ENCODE peak calls at places on chromosomes 12 and 14, in ten cellular contexts. G is right atrium auricular region, H is foreskin fibroblast, C is pancreas, V is sigmoid colon, A is B cell, D is esophagus squamous epithelium, L is Panc1, Z is AG09309, E is GM20000. T is an unnamed sample.
A peak's percentile ranks its signal among the peaks of the same experiment; 100 is the strongest.

GRCh38 chr12:639566-639965 is 23.7 kb downstream of the NINJ2 start:
- DNase-seq in L (no peak), E (peak; percentile 65), C (no peak), D (no peak), H (no peak), V (no peak), Z (no peak), G (no peak), A (no peak), T (no peak)

GRCh38 chr14:85412756-85413155 is 117.2 kb upstream of the FLRT2 start:
- DNase-seq in G (no peak), A (no peak), E (no peak), D (no peak), H (no peak), Z (no peak), L (no peak), V (no peak), C (no peak), T (no peak)

GRCh38 chr12:2291182-2291832 is 238.5 kb downstream of the CACNA1C start:
- DNase-seq in G (no peak), H (peak; percentile 41), C (no peak), V (peak; percentile 60), Z (no peak), E (peak; percentile 80), A (peak; percentile 60), D (no peak), L (peak; percentile 39), T (no peak)

GRCh38 chr12:122087431-122088180 is 9.1 kb downstream of the MLXIP start:
- DNase-seq in G (no peak), V (peak; percentile 59), D (no peak), L (no peak), Z (no peak), A (no peak), C (no peak), H (no peak), E (no peak), T (no peak)

GRCh38 chr14:61934385-61934784 is 172.2 kb downstream of the SNAPC1 start:
- DNase-seq in G (no peak), H (peak; percentile 94), L (no peak), V (no peak), Z (peak; percentile 97), A (no peak), C (no peak), D (no peak), E (no peak), T (peak; percentile 68)

GRCh38 chr14:56810850-56811595 is 744 bp upstream of the OTX2 start:
- DNase-seq in G (no peak), H (no peak), A (no peak), E (no peak), D (no peak), L (no peak), V (no peak), Z (no peak), C (no peak), T (no peak)

GRCh38 chr12:66011731-66012130 is 118.8 kb downstream of the LLPH start:
- DNase-seq in V (no peak), G (no peak), D (no peak), E (no peak), H (peak; percentile 88), C (no peak), Z (no peak), L (no peak), A (no peak), T (no peak)

GRCh38 chr14:24279301-24280186 is 8.1 kb upstream of the RABGGTA start:
- DNase-seq in A (peak; percentile 74), E (peak; percentile 35), C (no peak), V (no peak), H (peak; percentile 62), G (no peak), Z (no peak), L (no peak), D (no peak), T (no peak)

GRCh38 chr12:18135509-18135908 is 45.5 kb upstream of the RERGL start:
- DNase-seq in D (no peak), G (no peak), L (no peak), C (no peak), Z (no peak), H (peak; percentile 22), V (no peak), E (no peak), A (no peak), T (no peak)

GRCh38 chr12:50220357-50221061 is 53.3 kb upstream of the CERS5 start:
- DNase-seq in D (no peak), G (no peak), C (no peak), V (no peak), L (no peak), E (peak; percentile 36), Z (peak; percentile 57), H (peak; percentile 75), A (no peak), T (no peak)

GRCh38 chr12:93823616-93824410 is 146.6 kb downstream of the CRADD start:
- DNase-seq in G (no peak), A (no peak), Z (no peak), E (no peak), C (no peak), H (peak; percentile 50), D (no peak), L (no peak), V (no peak), T (no peak)

GRCh38 chr14:44162197-44162596 is 344.9 kb downstream of the FSCB start:
- DNase-seq in G (no peak), C (no peak), L (no peak), A (no peak), E (no peak), Z (no peak), D (no peak), V (no peak), H (no peak), T (no peak)

GRCh38 chr12:99259040-99259934 is 388.3 kb upstream of the GARIN6 start:
- DNase-seq in G (no peak), Z (no peak), C (no peak), D (no peak), E (no peak), H (no peak), V (no peak), A (no peak), L (no peak), T (no peak)

GRCh38 chr12:105212431-105212830 is 23.5 kb downstream of the APPL2 start:
- DNase-seq in D (no peak), H (peak; percentile 83), C (no peak), Z (peak; percentile 82), V (no peak), G (no peak), A (no peak), E (no peak), L (no peak), T (no peak)

GRCh38 chr12:29287622-29288021 is 93.3 kb downstream of the ERGIC2 start:
- DNase-seq in G (no peak), H (no peak), Z (no peak), L (no peak), E (no peak), D (no peak), V (no peak), A (no peak), C (no peak), T (no peak)

GRCh38 chr12:28057856-28058615 is 85.5 kb upstream of the PTHLH start:
- DNase-seq in C (no peak), V (no peak), E (no peak), Z (peak; percentile 68), A (no peak), D (no peak), G (no peak), L (no peak), H (no peak), T (peak; percentile 86)

GRCh38 chr12:106980944-106981343 is 6.0 kb downstream of the MTERF2 start:
- DNase-seq in A (no peak), D (no peak), Z (no peak), H (no peak), G (no peak), E (no peak), V (no peak), C (no peak), L (no peak), T (no peak)

GRCh38 chr12:89333564-89334252 is 18.6 kb downstream of the DUSP6 start:
- DNase-seq in C (no peak), V (no peak), Z (no peak), A (no peak), L (no peak), D (no peak), G (no peak), E (no peak), H (no peak), T (no peak)

GRCh38 chr12:65302891-65303290 is 24.4 kb downstream of the MSRB3 start:
- DNase-seq in G (no peak), Z (no peak), H (no peak), V (no peak), L (no peak), D (no peak), A (no peak), C (no peak), E (no peak), T (no peak)

GRCh38 chr12:49089831-49090773 is 4.5 kb downstream of the DHH start:
- DNase-seq in C (no peak), A (peak; percentile 59), E (no peak), D (no peak), L (no peak), H (peak; percentile 71), G (no peak), Z (no peak), V (no peak), T (no peak)
- TF ChIP-seq CTCF in C (no peak), A (peak; percentile 31), E (no peak), D (no peak), L (peak; percentile 84), H (peak; percentile 27), G (peak; percentile 32), Z (peak; percentile 24), V (no peak), T (no peak)

GRCh38 chr12:116403546-116403945 is 126.1 kb upstream of the MED13L start:
- DNase-seq in D (no peak), E (no peak), C (no peak), A (no peak), H (no peak), V (no peak), Z (no peak), L (no peak), G (no peak), T (no peak)
- TF ChIP-seq CTCF in D (no peak), E (no peak), C (no peak), A (no peak), H (no peak), V (no peak), Z (no peak), L (no peak), G (no peak), T (no peak)

DNA sequence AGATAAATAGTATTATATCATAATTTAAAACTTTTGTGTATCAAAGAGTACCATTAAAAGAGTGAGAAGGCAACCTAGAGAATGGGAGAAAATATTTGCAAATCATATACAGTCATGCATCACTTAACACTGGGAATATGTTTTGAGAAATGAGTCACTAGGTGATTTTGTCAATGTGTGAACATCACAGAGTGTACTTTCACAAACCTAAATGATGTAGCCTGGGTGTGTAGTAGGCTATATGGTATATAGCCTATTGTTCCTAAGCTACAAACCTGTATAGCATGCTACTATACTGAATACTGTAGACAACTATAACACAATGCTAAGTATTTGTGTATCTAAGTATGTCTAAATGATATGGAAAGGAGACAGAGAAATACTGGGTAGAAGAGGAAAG is 48.0 kb upstream of the ARID2 start:
- DNase-seq in E (no peak), D (no peak), V (no peak), L (no peak), Z (no peak), G (no peak), H (no peak), A (no peak), C (no peak), T (no peak)
- TF ChIP-seq CTCF in E (no peak), D (no peak), V (no peak), L (no peak), Z (no peak), G (no peak), H (no peak), A (no peak), C (no peak), T (no peak)

GRCh38 chr14:77151245-77151644 is 9.7 kb upstream of the ZDHHC22 start:
- DNase-seq in G (no peak), A (no peak), V (peak; percentile 17), Z (no peak), C (no peak), E (no peak), L (no peak), D (no peak), H (peak; percentile 48), T (no peak)
- TF ChIP-seq CTCF in G (peak; percentile 45), A (peak; percentile 52), V (no peak), Z (peak; percentile 67), C (no peak), E (peak; percentile 16), L (peak; percentile 73), D (peak; percentile 41), H (peak; percentile 46), T (peak; percentile 61)